ENCODE peak calls at places on chromosomes 2 and 18, in six cellular contexts. W is HepG2, H is A549, O is K562, P is GM12878, L is upper lobe of left lung. C is an unnamed sample.

GRCh38 chr2:168712053-168712452 is 90.4 kb upstream of the NOSTRIN start:
- ATAC-seq in W (no peak), H (peak; percentile 55), O (peak; percentile 94), P (peak; percentile 97), L (no peak), C (no peak)

GRCh38 chr2:88690591-88691338 is 708 bp upstream of the RPIA start:
- ATAC-seq in W (peak; percentile 34), H (peak; percentile 52), O (peak; percentile 59), P (peak; percentile 38), L (peak; percentile 34), C (no peak)

GRCh38 chr18:35159782-35160181 is 81.1 kb upstream of the ZNF397 start:
- ATAC-seq in W (no peak), H (no peak), O (peak; percentile 41), P (peak; percentile 72), L (no peak), C (no peak)

GRCh38 chr2:185952098-185952497 is 213.5 kb downstream of the FSIP2 start:
- ATAC-seq in W (no peak), H (no peak), O (no peak), P (no peak), L (no peak), C (no peak)

GRCh38 chr2:206031162-206031784 is 54.7 kb downstream of the INO80D start:
- ATAC-seq in W (no peak), H (no peak), O (no peak), P (peak; percentile 72), L (no peak), C (no peak)

GRCh38 chr2:75310915-75311314 is 111.6 kb upstream of the TACR1 start:
- ATAC-seq in W (no peak), H (peak; percentile 73), O (peak; percentile 45), P (no peak), L (no peak), C (no peak)

GRCh38 chr2:86477349-86477748 is 36.2 kb downstream of the KDM3A start:
- ATAC-seq in W (no peak), H (no peak), O (no peak), P (no peak), L (no peak), C (no peak)

GRCh38 chr2:105237045-105237765 is 4.3 kb upstream of the GPR45 start:
- ATAC-seq in W (no peak), H (no peak), O (no peak), P (peak; percentile 24), L (no peak), C (no peak)

GRCh38 chr2:69465513-69466456 is 28.6 kb upstream of the NFU1 start:
- ATAC-seq in W (no peak), H (no peak), O (no peak), P (no peak), L (peak; percentile 75), C (peak; percentile 88)

GRCh38 chr18:41714872-41715271 is 240.2 kb upstream of the PIK3C3 start:
- ATAC-seq in W (no peak), H (no peak), O (no peak), P (no peak), L (no peak), C (no peak)

GRCh38 chr2:143087033-143087432 is 42.2 kb upstream of the ARHGAP15 start:
- ATAC-seq in W (no peak), H (no peak), O (no peak), P (peak; percentile 50), L (no peak), C (no peak)

GRCh38 chr2:189152476-189152875 is 27.1 kb downstream of the COL5A2 start:
- ATAC-seq in W (no peak), H (peak; percentile 11), O (no peak), P (no peak), L (no peak), C (peak; percentile 16)

GRCh38 chr2:9083287-9083686 is 79.8 kb upstream of the MBOAT2 start:
- ATAC-seq in W (no peak), H (no peak), O (no peak), P (no peak), L (no peak), C (no peak)

GRCh38 chr2:47180531-47180930 is 25.4 kb upstream of the STPG4 start:
- ATAC-seq in W (no peak), H (no peak), O (no peak), P (no peak), L (no peak), C (no peak)

GRCh38 chr2:199488772-199489400 is 31.1 kb upstream of the SATB2 start:
- ATAC-seq in W (peak; percentile 60), H (peak; percentile 70), O (peak; percentile 74), P (peak; percentile 73), L (no peak), C (no peak)

GRCh38 chr2:40213071-40213470 is 238.8 kb downstream of the SLC8A1 start:
- ATAC-seq in W (peak; percentile 90), H (peak; percentile 83), O (no peak), P (peak; percentile 36), L (peak; percentile 22), C (peak; percentile 32)

GRCh38 chr2:218328294-218328693 is 28.4 kb upstream of the CATIP start:
- ATAC-seq in W (no peak), H (no peak), O (no peak), P (no peak), L (no peak), C (no peak)

GRCh38 chr2:44918095-44918775 is 23.3 kb upstream of the SIX3 start:
- ATAC-seq in W (no peak), H (peak; percentile 63), O (no peak), P (peak; percentile 86), L (no peak), C (no peak)

GRCh38 chr2:24883946-24884345 is 36.1 kb downstream of the ADCY3 start:
- ATAC-seq in W (no peak), H (no peak), O (no peak), P (no peak), L (no peak), C (peak; percentile 72)

GRCh38 chr2:17752281-17752680 is 1.3 kb downstream of the SMC6 start:
- ATAC-seq in W (no peak), H (no peak), O (no peak), P (peak; percentile 40), L (no peak), C (no peak)

GRCh38 chr2:73232471-73233153 is 427 bp downstream of the PRADC1 start:
- ATAC-seq in W (peak; percentile 4), H (no peak), O (peak; percentile 54), P (peak; percentile 13), L (no peak), C (no peak)

GRCh38 chr2:45889053-45889452 is 237.6 kb downstream of the PRKCE start:
- ATAC-seq in W (peak; percentile 86), H (peak; percentile 83), O (peak; percentile 86), P (peak; percentile 96), L (no peak), C (peak; percentile 55)

GRCh38 chr2:106996136-106996769 is 110.3 kb upstream of the ST6GAL2 start:
- ATAC-seq in W (no peak), H (no peak), O (no peak), P (no peak), L (no peak), C (no peak)

GRCh38 chr2:74005786-74006185 is 21.1 kb downstream of the TET3 start:
- ATAC-seq in W (no peak), H (no peak), O (no peak), P (no peak), L (no peak), C (no peak)

GRCh38 chr2:46708492-46708891 is 207.1 kb downstream of the MCFD2 start:
- ATAC-seq in W (peak; percentile 68), H (peak; percentile 38), O (no peak), P (no peak), L (peak; percentile 53), C (no peak)

GRCh38 chr18:36675076-36675475 is 153.7 kb downstream of the TPGS2 start:
- ATAC-seq in W (no peak), H (no peak), O (no peak), P (no peak), L (no peak), C (no peak)

GRCh38 chr2:20539133-20539719 is 92.4 kb downstream of the RHOB start:
- ATAC-seq in W (peak; percentile 1), H (peak; percentile 8), O (peak; percentile 17), P (no peak), L (no peak), C (peak; percentile 11)

GRCh38 chr2:235486729-235487128 is 7.1 kb upstream of the AGAP1 start:
- ATAC-seq in W (no peak), H (no peak), O (no peak), P (no peak), L (no peak), C (no peak)

GRCh38 chr18:73531601-73532000 is 616.0 kb downstream of the FBXO15 start:
- ATAC-seq in W (no peak), H (no peak), O (no peak), P (no peak), L (no peak), C (no peak)

GRCh38 chr18:73528066-73528465 is 619.6 kb downstream of the FBXO15 start:
- ATAC-seq in W (no peak), H (no peak), O (no peak), P (no peak), L (no peak), C (no peak)
- TF ChIP-seq CTCF in W (no peak), H (no peak), O (no peak), P (no peak), L (no peak), C (no peak)

GRCh38 chr18:71075147-71075546 is 786.3 kb downstream of the SOCS6 start:
- ATAC-seq in W (peak; percentile 57), H (peak; percentile 39), O (no peak), P (no peak), L (no peak), C (no peak)
- H3K4me1 ChIP-seq in W (no peaks in the 10 kb centered on the region), H (no peaks in the 10 kb centered on the region), O (no peaks in the 10 kb centered on the region), P (no peaks in the 10 kb centered on the region), L (no peaks in the 10 kb centered on the region), C (no peaks in the 10 kb centered on the region)

GRCh38 chr18:23837591-23837990 is 148.3 kb downstream of the LAMA3 start:
- ATAC-seq in W (no peak), H (no peak), O (no peak), P (peak; percentile 66), L (no peak), C (no peak)

GRCh38 chr18:23833714-23834113 is 144.5 kb downstream of the LAMA3 start:
- ATAC-seq in W (no peak), H (no peak), O (no peak), P (no peak), L (peak; percentile 8), C (no peak)

GRCh38 chr18:23835076-23835475 is 145.8 kb downstream of the LAMA3 start:
- ATAC-seq in W (no peak), H (no peak), O (no peak), P (no peak), L (peak; percentile 47), C (peak; percentile 27)

GRCh38 chr18:23838233-23838632 is 149.0 kb downstream of the LAMA3 start:
- ATAC-seq in W (no peak), H (no peak), O (no peak), P (no peak), L (no peak), C (no peak)

GRCh38 chr18:23835506-23835905 is 146.3 kb downstream of the LAMA3 start:
- ATAC-seq in W (no peak), H (no peak), O (no peak), P (no peak), L (peak; percentile 58), C (peak; percentile 75)
- TF ChIP-seq EP300 in W (no peak), H (no peak), O (no peak), P (no peak), L (no peak), C (no peak)

DNA sequence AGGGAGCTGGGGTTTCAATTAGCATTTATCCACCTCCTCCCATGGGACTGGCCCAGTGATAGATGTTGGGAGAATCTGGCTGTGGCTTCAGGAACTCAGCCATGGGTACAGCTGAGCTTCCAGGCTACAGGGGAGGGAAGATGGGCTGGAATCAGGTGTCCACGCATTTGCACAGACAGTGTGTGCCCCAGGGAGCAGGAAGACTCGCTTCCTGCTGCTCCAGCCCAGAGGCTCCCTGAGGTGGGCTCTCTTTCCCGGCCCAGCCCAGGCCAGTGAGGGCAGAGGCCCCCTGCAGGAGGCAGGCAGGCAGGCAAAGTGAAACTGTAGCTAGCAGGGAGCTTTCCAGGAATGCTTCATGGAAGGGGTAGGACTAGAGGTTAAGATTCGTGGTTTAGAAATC is 28.7 kb downstream of the DYSF start:
- ATAC-seq in W (peak; percentile 87), H (peak; percentile 57), O (peak; percentile 59), P (no peak), L (peak; percentile 52), C (no peak)
- TF ChIP-seq CTCF in W (peak; percentile 48), H (no peak), O (no peak), P (no peak), L (no peak), C (no peak)